ENCODE peak calls at places on chromosomes 11 and 22, in four cellular contexts. F, S, E and M are unnamed samples.

GRCh38 chr11:75873417-75874148 is 58.6 kb downstream of the UVRAG start:
- DNase-seq in S (no peak), F (no peak), E (no peak), M (no peak)

GRCh38 chr22:50507421-50507990 is at the start of gene LMF2:
- DNase-seq in F (no peak), S (peak), E (peak), M (peak)

GRCh38 chr11:75203138-75203537 is 37.4 kb upstream of the TPBGL start:
- DNase-seq in F (no peak), S (no peak), E (no peak), M (no peak)

GRCh38 chr11:4115128-4115527 is 20.5 kb downstream of the RRM1 start:
- DNase-seq in S (no peak), E (no peak), F (no peak), M (no peak)

GRCh38 chr11:72023335-72023734 is 24.6 kb downstream of the IL18BP start:
- DNase-seq in S (no peak), F (no peak), E (no peak), M (no peak)

GRCh38 chr11:92447586-92447985 is 223.0 kb downstream of the FAT3 start:
- DNase-seq in F (no peak), S (no peak), E (no peak), M (no peak)

GRCh38 chr11:69053546-69054396 is 5.0 kb downstream of the TPCN2 start:
- DNase-seq in E (no peak), S (no peak), F (no peak), M (no peak)

GRCh38 chr22:38205261-38206128 is 3.7 kb downstream of the MAFF start:
- DNase-seq in E (no peak), S (no peak), F (no peak), M (no peak)

GRCh38 chr11:99199336-99199735 is 178.6 kb downstream of the CNTN5 start:
- DNase-seq in E (no peak), S (no peak), F (no peak), M (no peak)

GRCh38 chr11:1755344-1756023 is 5.1 kb upstream of the IFITM10 start:
- DNase-seq in E (no peak), F (no peak), S (no peak), M (no peak)

GRCh38 chr11:34850339-34850738 is 65.8 kb downstream of the APIP start:
- DNase-seq in F (peak), S (no peak), E (no peak), M (no peak)

GRCh38 chr22:33447733-33448132 is 389.6 kb upstream of the SYN3 start:
- DNase-seq in E (no peak), F (no peak), S (no peak), M (no peak)

GRCh38 chr11:123091541-123091940 is 29.6 kb upstream of the HSPA8 start:
- DNase-seq in E (no peak), F (no peak), S (no peak), M (no peak)

GRCh38 chr22:46797355-46797754 is 34.9 kb downstream of the TBC1D22A start:
- DNase-seq in F (peak), E (no peak), S (peak), M (peak)

GRCh38 chr11:74853223-74853622 is 95.7 kb downstream of the XRRA1 start:
- DNase-seq in S (no peak), E (no peak), F (no peak), M (no peak)

GRCh38 chr11:126949066-126949945 is 51.3 kb downstream of the KIRREL3 start:
- DNase-seq in S (no peak), F (no peak), E (no peak), M (no peak)

GRCh38 chr11:78149646-78150045 is 10.2 kb upstream of the ALG8 start:
- DNase-seq in E (no peak), F (peak), S (no peak), M (no peak)

GRCh38 chr22:45831394-45831793 is 145.6 kb downstream of the WNT7B start:
- DNase-seq in E (no peak), F (peak), S (no peak), M (no peak)

GRCh38 chr11:65808744-65809341 is 22.0 kb downstream of the OVOL1 start:
- DNase-seq in E (no peak), F (no peak), S (no peak), M (no peak)

GRCh38 chr11:47392546-47393162 is 14.3 kb upstream of the SPI1 start:
- DNase-seq in E (no peak), F (no peak), S (no peak), M (no peak)

GRCh38 chr11:65917077-65917433 is 1.8 kb downstream of the C11orf68 start:
- DNase-seq in F (no peak), E (no peak), S (no peak), M (no peak)

GRCh38 chr22:45190473-45190872 is 26.7 kb downstream of the NUP50 start:
- DNase-seq in S (no peak), F (no peak), E (no peak), M (peak)

GRCh38 chr22:49705631-49706352 is 121.9 kb downstream of the BRD1 start:
- DNase-seq in F (no peak), S (peak), E (no peak), M (no peak)

GRCh38 chr11:2015044-2015443 is 17.4 kb upstream of the H19 start:
- DNase-seq in E (no peak), F (no peak), S (no peak), M (no peak)

GRCh38 chr11:30853470-30853869 is 267.3 kb upstream of the MPPED2 start:
- DNase-seq in F (no peak), E (no peak), S (no peak), M (no peak)

GRCh38 chr11:30852645-30853044 is 266.5 kb upstream of the MPPED2 start:
- DNase-seq in E (no peak), S (no peak), F (no peak), M (no peak)

GRCh38 chr11:30859709-30860108 is 273.6 kb upstream of the MPPED2 start:
- DNase-seq in F (no peak), E (no peak), S (no peak), M (no peak)

GRCh38 chr11:30852091-30852490 is 265.9 kb upstream of the MPPED2 start:
- DNase-seq in S (no peak), F (no peak), E (no peak), M (no peak)

GRCh38 chr11:30855383-30856006 is 269.3 kb upstream of the MPPED2 start:
- DNase-seq in S (no peak), E (no peak), F (peak), M (peak)
- TF ChIP-seq CTCF in S (no peak), E (peak), F (peak), M (peak)

DNA sequence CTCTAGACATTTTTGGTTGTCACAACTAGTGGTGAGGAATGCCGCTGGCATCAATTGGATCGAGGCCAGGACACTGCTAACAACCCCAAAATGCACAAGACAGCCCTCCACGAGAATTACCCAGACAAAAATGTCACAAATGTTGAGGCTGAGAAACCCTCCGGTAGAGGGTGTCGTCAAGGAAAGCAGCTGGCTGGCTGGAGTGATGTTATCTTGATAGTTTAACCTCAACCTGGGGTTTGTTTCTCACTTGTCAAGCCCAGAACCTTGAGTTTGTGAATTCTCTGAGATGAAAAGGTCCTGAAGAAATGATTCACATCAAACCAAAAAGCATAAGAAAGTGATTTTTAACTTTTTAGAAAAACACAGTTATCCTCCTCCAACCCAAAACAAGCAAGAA is 21.1 kb upstream of the TMPRSS13 start:
- DNase-seq in F (no peak), S (no peak), E (peak), M (no peak)
- TF ChIP-seq CHD2 in F (no peak), S (no peak), E (no peak), M (no peak)

GRCh38 chr11:16191212-16191851 is 165.0 kb downstream of the SOX6 start:
- DNase-seq in S (no peak), F (peak), E (no peak), M (peak)

GRCh38 chr11:16193897-16194381 is 162.4 kb downstream of the SOX6 start:
- DNase-seq in E (no peak), S (no peak), F (no peak), M (peak)

GRCh38 chr11:16195659-16196058 is 160.7 kb downstream of the SOX6 start:
- DNase-seq in S (no peak), F (peak), E (no peak), M (peak)

GRCh38 chr11:16194566-16194965 is 161.8 kb downstream of the SOX6 start:
- DNase-seq in E (no peak), S (no peak), F (no peak), M (no peak)

DNA sequence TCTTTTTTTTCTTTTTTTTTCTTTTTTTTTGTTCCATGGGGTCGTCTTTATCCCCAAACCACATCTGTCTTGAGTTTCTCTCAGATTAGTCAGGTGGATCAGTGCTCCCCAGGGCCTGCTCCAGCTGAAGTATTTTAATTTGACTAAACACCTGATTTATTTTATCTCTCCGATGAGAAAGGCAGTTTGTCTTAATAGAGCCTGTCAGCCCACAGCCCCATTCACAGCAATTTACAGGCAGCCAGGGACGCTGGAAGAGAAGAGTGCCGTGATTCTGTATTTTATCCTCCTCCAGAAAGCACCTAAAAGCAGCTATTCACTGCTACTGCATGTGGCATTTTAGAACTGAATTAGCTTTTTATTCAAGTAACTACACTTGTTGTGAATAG is 164.5 kb downstream of the SOX6 start:
- DNase-seq in E (no peak), S (no peak), F (no peak), M (no peak)
- TF ChIP-seq PHF8 in E (no peak), S (no peak), F (no peak), M (no peak)

GRCh38 chr22:43263645-43264514 is 76.9 kb upstream of the TTLL12 start:
- DNase-seq in S (peak), E (no peak), F (no peak), M (peak)
- TF ChIP-seq CTCF in S (no peak), E (no peak), F (no peak), M (no peak)

GRCh38 chr11:45949992-45950407 is 27.5 kb downstream of the LARGE2 start:
- DNase-seq in F (no peak), S (no peak), E (no peak), M (no peak)
- TF ChIP-seq CHD2 in F (no peak), S (no peak), E (no peak), M (no peak)

DNA sequence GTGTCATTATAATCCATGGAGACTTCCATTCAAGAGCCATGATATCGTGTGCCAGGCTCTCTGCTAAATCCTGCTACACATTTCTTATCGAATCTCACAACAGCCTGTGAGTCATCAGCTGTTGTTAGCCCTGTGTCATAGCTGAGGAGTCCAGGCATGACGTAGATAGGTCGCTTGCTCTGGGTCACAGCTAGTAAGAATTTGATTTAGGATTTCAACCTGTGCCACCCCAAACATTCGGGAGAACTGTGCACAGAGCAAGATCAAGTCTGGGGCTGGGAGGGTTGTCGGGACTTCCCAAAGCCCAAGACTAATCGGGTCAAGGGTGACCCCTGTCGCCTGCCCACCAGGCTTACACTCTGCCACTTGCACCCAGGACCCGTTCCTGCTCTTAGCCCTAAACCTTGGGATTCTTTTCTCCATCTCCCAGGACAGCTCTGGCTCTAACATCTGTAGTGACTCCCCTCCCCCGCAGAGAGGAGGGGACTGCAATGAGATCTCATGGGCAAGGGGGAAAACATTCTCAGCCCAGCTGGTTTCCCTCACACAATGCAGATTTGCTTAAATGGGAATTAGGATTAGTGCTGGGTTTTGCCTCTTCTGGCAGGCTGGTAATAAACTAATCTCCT is 34.3 kb downstream of the TSPAN18 start:
- DNase-seq in E (peak), F (peak), S (peak), M (no peak)
- TF ChIP-seq PHF8 in E (no peak), F (no peak), S (no peak), M (no peak)